ENCODE peak calls at places on chromosome 20, in four cellular contexts. One of them, this sample, is unnamed.

GRCh38 chr20:51447097-51447764 is 95.3 kb downstream of the NFATC2 start:
- DNase-seq in lower lobe of right lung: no peak
- DNase-seq in HepG2: peak; percentile 49
- DNase-seq in pancreas: no peak
- DNase-seq in this sample: peak; percentile 74

GRCh38 chr20:49877254-49877990 is 37.9 kb downstream of the SPATA2 start:
- DNase-seq in HepG2: no peak
- DNase-seq in lower lobe of right lung: no peak
- DNase-seq in pancreas: no peak
- DNase-seq in this sample: no peak

GRCh38 chr20:47379433-47380150 is 23.1 kb upstream of the ZMYND8 start:
- DNase-seq in pancreas: no peak
- DNase-seq in HepG2: no peak
- DNase-seq in lower lobe of right lung: no peak
- DNase-seq in this sample: peak; percentile 38

GRCh38 chr20:52001999-52002666 is 189.4 kb downstream of the ZFP64 start:
- DNase-seq in HepG2: peak; percentile 92
- DNase-seq in lower lobe of right lung: no peak
- DNase-seq in pancreas: no peak
- DNase-seq in this sample: no peak

GRCh38 chr20:31838646-31839292 is 6.6 kb downstream of the FOXS1 start:
- DNase-seq in lower lobe of right lung: no peak
- DNase-seq in HepG2: no peak
- DNase-seq in pancreas: no peak
- DNase-seq in this sample: no peak

GRCh38 chr20:50916257-50916656 is 15.0 kb downstream of the ADNP start:
- DNase-seq in lower lobe of right lung: no peak
- DNase-seq in HepG2: no peak
- DNase-seq in pancreas: no peak
- DNase-seq in this sample: no peak

GRCh38 chr20:50226093-50226974 is 35.7 kb downstream of the CEBPB start:
- DNase-seq in lower lobe of right lung: peak; percentile 90
- DNase-seq in pancreas: peak; percentile 32
- DNase-seq in HepG2: no peak
- DNase-seq in this sample: peak; percentile 57

GRCh38 chr20:51562334-51563140 is 20.0 kb upstream of the NFATC2 start:
- DNase-seq in HepG2: no peak
- DNase-seq in pancreas: peak; percentile 78
- DNase-seq in lower lobe of right lung: peak; percentile 55
- DNase-seq in this sample: peak; percentile 45

GRCh38 chr20:2300420-2300819 is 4.6 kb downstream of the TGM3 start:
- DNase-seq in lower lobe of right lung: no peak
- DNase-seq in pancreas: no peak
- DNase-seq in HepG2: no peak
- DNase-seq in this sample: no peak

GRCh38 chr20:22453244-22454080 is 130.9 kb downstream of the FOXA2 start:
- DNase-seq in lower lobe of right lung: no peak
- DNase-seq in pancreas: no peak
- DNase-seq in HepG2: peak; percentile 70
- DNase-seq in this sample: no peak

GRCh38 chr20:38272398-38272797 is 11.9 kb upstream of the KIAA1755 start:
- DNase-seq in lower lobe of right lung: no peak
- DNase-seq in HepG2: no peak
- DNase-seq in pancreas: no peak
- DNase-seq in this sample: no peak

GRCh38 chr20:5973172-5973571 is 22.7 kb downstream of the MCM8 start:
- DNase-seq in pancreas: no peak
- DNase-seq in HepG2: no peak
- DNase-seq in lower lobe of right lung: no peak
- DNase-seq in this sample: no peak

GRCh38 chr20:44470327-44470726 is 5.3 kb upstream of the TTPAL start:
- DNase-seq in lower lobe of right lung: no peak
- DNase-seq in HepG2: no peak
- DNase-seq in pancreas: no peak
- DNase-seq in this sample: no peak

GRCh38 chr20:30892704-30893345 is 364.6 kb upstream of the DEFB115 start:
- DNase-seq in lower lobe of right lung: no peak
- DNase-seq in pancreas: no peak
- DNase-seq in HepG2: no peak
- DNase-seq in this sample: no peak

GRCh38 chr20:39524371-39524911 is 562.3 kb downstream of the DHX35 start:
- DNase-seq in HepG2: no peak
- DNase-seq in lower lobe of right lung: no peak
- DNase-seq in pancreas: no peak
- DNase-seq in this sample: no peak

GRCh38 chr20:16611832-16612231 is 38.6 kb upstream of the KIF16B start:
- DNase-seq in HepG2: no peak
- DNase-seq in pancreas: no peak
- DNase-seq in lower lobe of right lung: no peak
- DNase-seq in this sample: no peak

GRCh38 chr20:32510601-32511357 is 74.4 kb downstream of the NOL4L start:
- DNase-seq in pancreas: peak; percentile 66
- DNase-seq in lower lobe of right lung: no peak
- DNase-seq in HepG2: peak; percentile 44
- DNase-seq in this sample: no peak

GRCh38 chr20:52598306-52598705 is 373.9 kb upstream of the TSHZ2 start:
- DNase-seq in lower lobe of right lung: no peak
- DNase-seq in pancreas: no peak
- DNase-seq in HepG2: no peak
- DNase-seq in this sample: no peak

GRCh38 chr20:32355417-32355841 is 2.7 kb upstream of the ASXL1 start:
- DNase-seq in pancreas: no peak
- DNase-seq in lower lobe of right lung: no peak
- DNase-seq in HepG2: peak; percentile 56
- DNase-seq in this sample: no peak

GRCh38 chr20:19802492-19803158 is 44.6 kb downstream of the RIN2 start:
- DNase-seq in pancreas: no peak
- DNase-seq in lower lobe of right lung: no peak
- DNase-seq in HepG2: peak; percentile 75
- DNase-seq in this sample: no peak

GRCh38 chr20:50434653-50435396 is 75.4 kb upstream of the PTPN1 start:
- DNase-seq in lower lobe of right lung: no peak
- DNase-seq in pancreas: no peak
- DNase-seq in HepG2: peak; percentile 68
- DNase-seq in this sample: no peak

GRCh38 chr20:48740269-48740603 is 87.6 kb downstream of the PREX1 start:
- DNase-seq in pancreas: no peak
- DNase-seq in lower lobe of right lung: no peak
- DNase-seq in HepG2: no peak
- DNase-seq in this sample: no peak

GRCh38 chr20:50151034-50151743 is 2.3 kb downstream of the PEDS1 start:
- DNase-seq in lower lobe of right lung: no peak
- DNase-seq in pancreas: no peak
- DNase-seq in HepG2: no peak
- DNase-seq in this sample: no peak

GRCh38 chr20:23363257-23363649 is 1.3 kb downstream of the GZF1 start:
- DNase-seq in pancreas: no peak
- DNase-seq in HepG2: no peak
- DNase-seq in lower lobe of right lung: no peak
- DNase-seq in this sample: no peak

GRCh38 chr20:18001131-18001921 is 32.5 kb downstream of the MGME1 start:
- DNase-seq in lower lobe of right lung: peak; percentile 69
- DNase-seq in pancreas: no peak
- DNase-seq in HepG2: peak; percentile 90
- DNase-seq in this sample: peak; percentile 26

GRCh38 chr20:49320460-49320859 is 42.6 kb upstream of the ZNFX1 start:
- DNase-seq in pancreas: no peak
- DNase-seq in lower lobe of right lung: no peak
- DNase-seq in HepG2: peak; percentile 47
- DNase-seq in this sample: no peak

GRCh38 chr20:38023181-38024085 is 9.8 kb downstream of the TTI1 start:
- DNase-seq in HepG2: peak; percentile 43
- DNase-seq in lower lobe of right lung: no peak
- DNase-seq in pancreas: no peak
- DNase-seq in this sample: no peak

GRCh38 chr20:14055127-14055742 is 59.9 kb downstream of the MACROD2 start:
- DNase-seq in pancreas: no peak
- DNase-seq in HepG2: peak; percentile 77
- DNase-seq in lower lobe of right lung: no peak
- DNase-seq in this sample: no peak

GRCh38 chr20:3051385-3052019 is 5.7 kb downstream of the MRPS26 start:
- DNase-seq in HepG2: no peak
- DNase-seq in lower lobe of right lung: no peak
- DNase-seq in pancreas: no peak
- DNase-seq in this sample: no peak

GRCh38 chr20:52829111-52829510 is 143.0 kb upstream of the TSHZ2 start:
- DNase-seq in HepG2: no peak
- DNase-seq in pancreas: no peak
- DNase-seq in lower lobe of right lung: no peak
- DNase-seq in this sample: no peak

GRCh38 chr20:9617940-9618339 is 103.5 kb downstream of the LAMP5 start:
- DNase-seq in HepG2: peak; percentile 58
- DNase-seq in lower lobe of right lung: no peak
- DNase-seq in pancreas: no peak
- DNase-seq in this sample: no peak

GRCh38 chr20:7361321-7361720 is 578.9 kb downstream of the HAO1 start:
- DNase-seq in lower lobe of right lung: no peak
- DNase-seq in pancreas: no peak
- DNase-seq in HepG2: no peak
- DNase-seq in this sample: no peak

DNA sequence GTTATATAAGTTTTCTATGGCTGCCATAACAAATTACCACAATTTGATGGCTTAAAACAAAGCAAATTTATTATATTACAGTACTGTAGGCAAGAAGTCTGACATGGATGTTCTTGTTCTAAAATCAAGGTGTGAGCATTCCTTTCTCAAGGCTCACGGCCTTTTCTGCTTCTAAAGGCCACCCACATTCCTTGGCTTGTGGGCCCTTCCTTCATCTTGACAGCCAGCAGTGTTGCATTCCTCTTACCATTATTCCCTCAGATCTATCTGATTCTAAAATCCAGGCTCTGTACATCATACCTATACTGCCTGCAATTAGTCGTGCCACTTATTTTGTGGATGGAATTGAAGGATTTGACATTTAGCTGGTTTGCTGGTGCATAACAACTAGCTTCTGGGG is 3.6 kb downstream of the CNBD2 start:
- DNase-seq in pancreas: no peak
- DNase-seq in lower lobe of right lung: no peak
- DNase-seq in HepG2: no peak
- DNase-seq in this sample: no peak
- TF ChIP-seq CTCF in pancreas: no peak
- TF ChIP-seq CTCF in lower lobe of right lung: no peak
- TF ChIP-seq CTCF in HepG2: no peak
- TF ChIP-seq CTCF in this sample: no peak

GRCh38 chr20:59645761-59646171 is 41.4 kb downstream of the PHACTR3 start:
- DNase-seq in lower lobe of right lung: no peak
- DNase-seq in HepG2: no peak
- DNase-seq in pancreas: no peak
- DNase-seq in this sample: no peak
- TF ChIP-seq CTCF in lower lobe of right lung: peak; percentile 14
- TF ChIP-seq CTCF in HepG2: peak; percentile 33
- TF ChIP-seq CTCF in pancreas: no peak
- TF ChIP-seq CTCF in this sample: no peak

GRCh38 chr20:62740286-62741141 is 31.9 kb downstream of the NTSR1 start:
- DNase-seq in pancreas: no peak
- DNase-seq in lower lobe of right lung: peak; percentile 48
- DNase-seq in HepG2: peak; percentile 54
- DNase-seq in this sample: no peak
- TF ChIP-seq CTCF in pancreas: no peak
- TF ChIP-seq CTCF in lower lobe of right lung: no peak
- TF ChIP-seq CTCF in HepG2: peak; percentile 23
- TF ChIP-seq CTCF in this sample: no peak

DNA sequence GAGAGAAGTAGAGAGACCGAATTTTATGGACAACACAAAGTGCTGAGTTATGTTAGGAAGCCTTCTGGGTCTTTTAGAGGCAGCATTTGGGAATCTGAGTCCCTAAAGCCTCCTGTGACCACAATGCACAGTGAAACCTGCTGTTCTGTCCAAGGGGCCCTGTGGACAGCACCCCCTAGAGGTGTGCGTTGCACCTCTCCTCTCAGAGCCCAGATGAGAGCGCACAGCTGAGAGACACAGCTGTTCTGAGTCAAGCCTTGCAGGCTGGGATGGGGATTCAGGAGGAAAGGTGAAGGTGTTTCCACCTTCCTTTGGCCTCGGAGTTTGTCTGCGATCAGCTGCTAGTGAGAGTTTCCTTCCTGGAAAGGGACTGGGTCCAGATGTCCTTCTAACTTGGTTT is 13.0 kb downstream of the PCK1 start:
- DNase-seq in HepG2: no peak
- DNase-seq in pancreas: no peak
- DNase-seq in lower lobe of right lung: no peak
- DNase-seq in this sample: no peak
- TF ChIP-seq CTCF in HepG2: peak; percentile 71
- TF ChIP-seq CTCF in pancreas: no peak
- TF ChIP-seq CTCF in lower lobe of right lung: peak; percentile 23
- TF ChIP-seq CTCF in this sample: no peak

GRCh38 chr20:12287575-12287974 is 369.9 kb downstream of the BTBD3 start:
- DNase-seq in lower lobe of right lung: no peak
- DNase-seq in pancreas: no peak
- DNase-seq in HepG2: no peak
- DNase-seq in this sample: no peak
- TF ChIP-seq CTCF in lower lobe of right lung: no peak
- TF ChIP-seq CTCF in pancreas: no peak
- TF ChIP-seq CTCF in HepG2: no peak
- TF ChIP-seq CTCF in this sample: no peak

GRCh38 chr20:58826271-58826670 is 24.4 kb downstream of the GNAS-AS1 start:
- DNase-seq in HepG2: no peak
- DNase-seq in lower lobe of right lung: no peak
- DNase-seq in pancreas: no peak
- DNase-seq in this sample: no peak

GRCh38 chr20:58832442-58832841 is 18.3 kb downstream of the GNAS-AS1 start:
- DNase-seq in pancreas: no peak
- DNase-seq in HepG2: no peak
- DNase-seq in lower lobe of right lung: no peak
- DNase-seq in this sample: no peak

GRCh38 chr20:58825450-58825849 is 25.3 kb downstream of the GNAS-AS1 start:
- DNase-seq in pancreas: no peak
- DNase-seq in lower lobe of right lung: no peak
- DNase-seq in HepG2: no peak
- DNase-seq in this sample: no peak

GRCh38 chr20:58828141-58828540 is 22.6 kb downstream of the GNAS-AS1 start:
- DNase-seq in pancreas: no peak
- DNase-seq in HepG2: no peak
- DNase-seq in lower lobe of right lung: no peak
- DNase-seq in this sample: no peak

DNA sequence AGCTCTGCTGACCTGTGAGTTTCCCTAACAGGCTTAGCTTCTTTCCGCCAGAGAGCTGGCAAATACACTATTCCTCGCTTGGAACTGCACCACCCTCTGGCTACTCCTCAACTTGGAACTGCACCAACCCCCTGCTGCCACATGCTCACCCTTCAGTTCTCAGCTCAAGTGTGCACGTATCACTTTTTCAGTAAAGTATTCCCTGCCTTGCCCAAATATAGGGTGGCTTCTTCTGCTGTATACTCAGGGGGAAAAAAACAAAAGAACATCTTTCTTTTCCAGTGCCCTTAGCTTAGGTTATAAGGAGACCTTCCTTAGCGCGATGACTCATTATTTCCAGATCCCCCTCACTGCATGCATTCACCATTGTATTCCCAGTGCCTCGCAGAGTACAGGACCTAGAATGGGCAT is 21.2 kb downstream of the GNAS-AS1 start:
- DNase-seq in HepG2: no peak
- DNase-seq in pancreas: no peak
- DNase-seq in lower lobe of right lung: no peak
- DNase-seq in this sample: no peak
- TF ChIP-seq CTCF in HepG2: no peak
- TF ChIP-seq CTCF in pancreas: no peak
- TF ChIP-seq CTCF in lower lobe of right lung: no peak
- TF ChIP-seq CTCF in this sample: no peak